ENCODE peak calls at places on chromosomes 11 and 22, in six cellular contexts. F, G, N, W, S and U are unnamed samples. For H3K27me3 and H3K36me3, the result is how much of the 10 kb centered on the place peaks cover.

GRCh38 chr11:15826826-15827225 is 529.5 kb downstream of the SOX6 start:
- DNase-seq in G (no peak), F (peak), W (no peak), N (no peak), S (peak), U (peak)

GRCh38 chr22:27107824-27108223 is 450.4 kb downstream of the MIAT start:
- DNase-seq in S (peak), W (peak), N (no peak), F (peak), G (peak), U (no peak)

GRCh38 chr22:33476716-33477115 is 418.5 kb upstream of the SYN3 start:
- DNase-seq in G (no peak), N (no peak), S (no peak), W (no peak), F (no peak), U (no peak)

GRCh38 chr22:36892292-36892691 is 21.1 kb upstream of the CSF2RB start:
- DNase-seq in W (no peak), N (no peak), G (no peak), S (no peak), F (no peak), U (no peak)

GRCh38 chr11:78821371-78822306 is 247.0 kb upstream of the NARS2 start:
- DNase-seq in S (no peak), G (no peak), F (no peak), W (no peak), N (no peak), U (no peak)

GRCh38 chr11:120509346-120510053 is 2.0 kb upstream of the GRIK4 start:
- DNase-seq in N (no peak), W (no peak), S (no peak), F (no peak), G (no peak), U (no peak)

GRCh38 chr11:95697614-95698408 is 91.8 kb downstream of the FAM76B start:
- DNase-seq in G (no peak), F (no peak), W (no peak), N (no peak), S (no peak), U (no peak)

GRCh38 chr22:44828193-44828592 is 75.8 kb downstream of the ARHGAP8 start:
- DNase-seq in N (no peak), F (no peak), W (no peak), G (no peak), S (peak), U (peak)

GRCh38 chr11:61021661-61022212 is 50.3 kb downstream of the CD6 start:
- DNase-seq in N (peak), W (no peak), G (peak), S (no peak), F (no peak), U (peak)

GRCh38 chr22:41966225-41966606 is 3.0 kb upstream of the SEPTIN3 start:
- DNase-seq in G (no peak), F (no peak), W (no peak), S (no peak), N (no peak), U (no peak)

GRCh38 chr11:66546368-66546965 is at the start of gene ACTN3:
- DNase-seq in S (peak), N (no peak), W (peak), G (peak), F (peak), U (peak)

GRCh38 chr11:80163441-80163840 is 722.6 kb upstream of the TENM4 start:
- DNase-seq in N (no peak), G (no peak), S (no peak), W (no peak), F (no peak), U (no peak)

GRCh38 chr11:8285228-8285627 is 21.6 kb upstream of the LMO1 start:
- DNase-seq in S (no peak), W (no peak), F (no peak), G (no peak), N (no peak), U (no peak)

GRCh38 chr22:29907753-29908515 is 25.0 kb downstream of the MTMR3 start:
- DNase-seq in G (peak), F (peak), S (peak), W (peak), N (peak), U (no peak)

GRCh38 chr11:76700177-76701100 is 29.9 kb upstream of the LRRC32 start:
- DNase-seq in G (no peak), N (no peak), S (peak), F (no peak), W (peak), U (no peak)

GRCh38 chr11:70531281-70532065 is 133.1 kb downstream of the CTTN start:
- DNase-seq in F (peak), N (no peak), W (no peak), G (no peak), S (peak), U (peak)

GRCh38 chr11:74721479-74721835 is 9.8 kb downstream of the CHRDL2 start:
- DNase-seq in N (no peak), S (no peak), W (peak), G (no peak), F (no peak), U (no peak)

GRCh38 chr11:108432783-108433182 is 34.5 kb downstream of the C11orf65 start:
- DNase-seq in G (no peak), W (no peak), S (no peak), N (no peak), F (no peak), U (no peak)

GRCh38 chr22:32712644-32713355 is 88.7 kb upstream of the TIMP3 start:
- DNase-seq in G (no peak), N (no peak), W (no peak), S (no peak), F (no peak), U (no peak)

GRCh38 chr11:45658292-45658991 is 7.0 kb downstream of the CHST1 start:
- DNase-seq in G (peak), S (no peak), F (peak), W (peak), N (no peak), U (peak)

GRCh38 chr11:57379732-57380131 is 1.2 kb downstream of the PRG3 start:
- DNase-seq in S (no peak), G (no peak), W (no peak), N (no peak), F (no peak), U (peak)

GRCh38 chr11:13366266-13367026 is 88.9 kb downstream of the BMAL1 start:
- DNase-seq in W (no peak), G (no peak), S (no peak), F (no peak), N (no peak), U (no peak)

GRCh38 chr11:120819003-120819402 is 204.9 kb upstream of the TBCEL start:
- DNase-seq in W (no peak), F (no peak), G (no peak), S (no peak), N (no peak), U (peak)

GRCh38 chr11:10856689-10857603 is 907 bp downstream of the ZBED5 start:
- DNase-seq in S (peak), F (peak), N (peak), W (no peak), G (peak), U (peak)

GRCh38 chr11:123413636-123414035 is 16.4 kb upstream of the GRAMD1B start:
- DNase-seq in N (no peak), G (no peak), F (no peak), W (no peak), S (no peak), U (no peak)

GRCh38 chr22:50437511-50438304 is 37.1 kb downstream of the SBF1 start:
- DNase-seq in N (peak), S (peak), F (no peak), W (no peak), G (peak), U (no peak)

GRCh38 chr11:35955636-35956035 is 11.8 kb downstream of the LDLRAD3 start:
- DNase-seq in S (peak), F (no peak), G (no peak), N (no peak), W (no peak), U (no peak)

GRCh38 chr22:30821381-30821780 is 126.7 kb downstream of the OSBP2 start:
- DNase-seq in S (no peak), N (no peak), F (no peak), W (no peak), G (no peak), U (no peak)

GRCh38 chr22:49087163-49087562 is 740.5 kb downstream of the BRD1 start:
- DNase-seq in F (no peak), S (no peak), G (no peak), W (peak), N (no peak), U (no peak)

GRCh38 chr11:27296406-27296994 is 66.5 kb downstream of the CCDC34 start:
- DNase-seq in F (no peak), N (no peak), G (peak), W (no peak), S (peak), U (peak)

GRCh38 chr22:19720150-19720827 is 3.0 kb upstream of the GP1BB start:
- DNase-seq in N (no peak), G (no peak), F (no peak), S (no peak), W (no peak), U (peak)
- H3K27me3 ChIP-seq in N (half or more), G (under half), F (under half), S (under half), W (under half), U (half or more)

GRCh38 chr22:43057641-43058040 is 31.6 kb downstream of the TTLL1 start:
- DNase-seq in S (no peak), G (peak), N (no peak), W (no peak), F (no peak), U (no peak)
- H3K4me3 ChIP-seq in S (no peak), G (no peak), N (no peak), W (no peak), F (no peak), U (no peak)

DNA sequence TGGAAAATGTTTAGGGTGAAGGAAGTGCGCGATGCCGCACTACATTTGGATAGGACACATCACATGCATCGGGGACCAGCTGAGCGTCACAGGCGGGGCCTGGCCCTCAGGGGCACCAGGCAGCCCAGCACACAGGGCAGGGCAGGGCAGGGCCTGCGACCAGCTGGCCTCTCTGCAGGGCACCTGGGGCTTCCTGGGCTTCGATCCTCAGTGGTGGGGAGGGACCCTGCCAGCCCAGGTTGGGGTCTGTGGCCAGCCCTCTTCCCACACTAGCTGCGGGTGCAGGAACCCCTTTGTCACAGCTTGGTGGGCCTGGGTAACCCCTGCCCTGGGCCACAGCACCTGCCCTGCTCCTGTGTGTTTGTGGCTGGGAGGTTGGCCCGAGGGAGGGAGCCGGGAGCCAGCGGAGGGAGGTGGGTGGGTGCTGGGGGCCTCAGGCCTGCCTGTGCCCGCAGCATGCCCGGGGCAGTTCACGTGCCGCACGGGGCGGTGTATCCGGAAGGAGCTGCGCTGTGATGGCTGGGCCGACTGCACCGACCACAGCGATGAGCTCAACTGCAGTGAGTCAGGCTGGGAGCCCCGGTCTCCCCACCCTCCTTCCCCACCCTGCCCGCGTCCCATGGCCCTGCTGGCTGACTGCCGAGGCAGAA is 37.9 kb downstream of the ST14 start:
- DNase-seq in F (no peak), G (no peak), W (no peak), N (no peak), S (no peak), U (no peak)
- H3K36me3 ChIP-seq in F (under half), G (half or more), W (under half), N (under half), S (under half), U (under half)

DNA sequence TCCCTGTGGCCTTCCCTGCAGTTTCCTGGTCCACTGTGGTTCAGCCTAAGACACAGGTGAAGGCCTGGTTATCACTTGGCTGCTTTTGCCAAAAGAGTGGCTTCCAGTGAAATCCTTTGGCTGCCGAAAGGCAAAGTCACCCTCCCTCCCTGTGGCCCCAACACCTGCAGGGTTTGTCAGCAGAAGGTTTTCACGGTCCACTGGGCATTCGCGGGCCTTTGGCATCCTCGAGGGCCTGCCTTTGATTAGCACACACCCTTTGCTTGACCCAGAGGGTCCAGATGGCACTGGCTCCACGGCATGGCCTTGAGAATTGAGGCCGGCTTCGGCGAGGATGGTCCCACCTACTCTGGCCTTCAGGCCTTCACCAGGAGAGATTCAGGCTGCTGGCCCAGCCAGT is 35.3 kb downstream of the RTN4R start:
- DNase-seq in G (no peak), S (no peak), N (no peak), W (no peak), F (no peak), U (no peak)
- H3K27me3 ChIP-seq in G (under half), S (under half), N (under half), W (under half), F (under half), U (under half)

DNA sequence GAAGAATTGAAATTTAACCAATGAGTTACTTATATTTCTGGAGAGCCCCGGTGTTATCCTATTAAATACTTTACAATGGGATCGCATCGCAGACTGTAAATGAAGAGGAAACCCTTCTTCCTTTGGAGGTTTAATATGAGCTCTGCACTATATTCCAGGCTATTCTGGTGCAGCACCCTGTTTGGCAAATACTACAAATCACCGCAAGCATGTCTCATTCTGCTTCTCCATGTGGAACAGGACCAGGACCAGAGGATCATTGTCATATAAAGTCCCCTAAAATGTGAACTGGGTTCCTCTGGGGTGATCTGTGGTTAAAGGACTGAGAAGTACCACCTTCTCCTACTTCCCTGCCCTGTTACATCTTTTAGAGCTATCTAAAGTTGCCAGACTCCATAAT is 703.7 kb downstream of the DLG2 start:
- DNase-seq in N (no peak), G (no peak), W (no peak), S (no peak), F (no peak), U (no peak)
- H3K4me3 ChIP-seq in N (no peak), G (no peak), W (peak), S (no peak), F (peak), U (no peak)

GRCh38 chr11:1858154-1858553 is 5.3 kb downstream of the LSP1 start:
- DNase-seq in G (no peak), N (peak), W (no peak), F (no peak), S (no peak), U (no peak)
- H3K36me3 ChIP-seq in G (under half), N (under half), W (under half), F (under half), S (under half), U (under half)

GRCh38 chr11:110713469-110713776 is 1.2 kb upstream of the ARHGAP20 start:
- DNase-seq in F (no peak), N (no peak), W (no peak), S (no peak), G (no peak), U (no peak)
- H3K27me3 ChIP-seq in F (under half), N (under half), W (under half), S (under half), G (under half), U (half or more)

DNA sequence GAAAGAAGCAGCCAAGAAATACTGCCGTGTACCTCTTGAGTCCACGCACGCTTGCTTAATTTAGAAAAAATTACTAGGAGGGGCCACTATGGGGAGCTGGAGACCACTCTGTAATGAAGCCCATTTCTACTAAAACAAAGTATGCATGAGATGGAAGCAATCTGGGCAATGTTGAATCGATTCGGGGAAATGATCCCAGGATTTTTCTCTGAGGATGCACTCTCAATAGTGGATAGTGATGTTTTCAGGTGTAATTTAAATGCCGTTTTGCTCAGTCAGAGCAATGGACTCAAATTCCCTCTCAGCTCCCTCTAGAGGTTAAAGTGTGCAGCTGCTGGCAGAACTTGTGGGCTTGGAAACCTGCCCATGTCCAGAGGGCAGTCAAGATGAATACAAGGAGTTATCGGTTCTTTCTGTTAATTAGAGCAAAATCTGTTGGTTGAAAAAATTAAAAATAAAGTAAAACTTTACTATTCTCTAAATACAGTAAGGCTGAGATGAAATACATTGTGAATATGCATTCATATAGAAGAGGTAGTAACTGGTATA is 64.1 kb downstream of the ME3 start:
- DNase-seq in G (peak), N (peak), F (peak), S (peak), W (peak), U (peak)
- H3K4me3 ChIP-seq in G (no peak), N (no peak), F (no peak), S (no peak), W (no peak), U (no peak)